ENCODE peak calls at places on chromosome 20, in six cellular contexts. Y is dorsolateral prefrontal cortex; C is fibroblast of lung; J is sigmoid colon; Q is GM20000; H is CD4-positive, alpha-beta T cell. O is an unnamed sample.
A peak's percentile ranks its signal among the peaks of the same experiment; 100 is the strongest.

GRCh38 chr20:23634044-23634801 is 3.5 kb downstream of the CST3 start:
- DNase-seq in H (no peak), C (no peak), J (no peak), Y (no peak), Q (no peak), O (no peak)

GRCh38 chr20:57267158-57267821 is 849 bp upstream of the BMP7 start:
- DNase-seq in H (no peak), Y (no peak), C (no peak), Q (peak; percentile 41), J (no peak), O (no peak)

GRCh38 chr20:63505723-63506122 is 6.8 kb upstream of the EEF1A2 start:
- DNase-seq in C (no peak), Y (no peak), H (no peak), J (no peak), Q (no peak), O (no peak)

GRCh38 chr20:14334306-14334930 is 3.0 kb downstream of the FLRT3 start:
- DNase-seq in H (no peak), Y (peak; percentile 62), J (peak; percentile 67), Q (no peak), C (peak; percentile 44), O (no peak)

GRCh38 chr20:46230811-46231282 is 77.5 kb downstream of the CDH22 start:
- DNase-seq in C (peak; percentile 40), H (no peak), Q (no peak), J (no peak), Y (no peak), O (no peak)

GRCh38 chr20:34065260-34065659 is 46.8 kb downstream of the EIF2S2 start:
- DNase-seq in Q (no peak), H (no peak), C (peak; percentile 87), J (no peak), Y (no peak), O (peak; percentile 83)

GRCh38 chr20:17431621-17432364 is 99.4 kb downstream of the BFSP1 start:
- DNase-seq in J (peak; percentile 72), H (no peak), C (peak; percentile 20), Q (peak; percentile 65), Y (peak; percentile 76), O (peak; percentile 22)

GRCh38 chr20:64131406-64131805 is 24.0 kb upstream of the NPBWR2 start:
- DNase-seq in Q (no peak), H (no peak), J (peak; percentile 39), C (no peak), Y (peak; percentile 63), O (peak; percentile 11)

GRCh38 chr20:49560646-49561045 is 7.3 kb downstream of the PTGIS start:
- DNase-seq in C (no peak), Y (no peak), Q (no peak), J (peak; percentile 68), H (no peak), O (no peak)

GRCh38 chr20:40435146-40435545 is 253.9 kb downstream of the MAFB start:
- DNase-seq in Q (no peak), H (no peak), C (no peak), Y (no peak), J (no peak), O (no peak)

GRCh38 chr20:64176548-64177419 is 12.5 kb downstream of the MYT1 start:
- DNase-seq in H (no peak), Y (peak; percentile 63), Q (no peak), J (no peak), C (no peak), O (no peak)

GRCh38 chr20:49340161-49340966 is 62.5 kb upstream of the ZNFX1 start:
- DNase-seq in C (peak; percentile 17), H (no peak), Y (peak; percentile 78), Q (no peak), J (peak; percentile 77), O (peak; percentile 30)

DNA sequence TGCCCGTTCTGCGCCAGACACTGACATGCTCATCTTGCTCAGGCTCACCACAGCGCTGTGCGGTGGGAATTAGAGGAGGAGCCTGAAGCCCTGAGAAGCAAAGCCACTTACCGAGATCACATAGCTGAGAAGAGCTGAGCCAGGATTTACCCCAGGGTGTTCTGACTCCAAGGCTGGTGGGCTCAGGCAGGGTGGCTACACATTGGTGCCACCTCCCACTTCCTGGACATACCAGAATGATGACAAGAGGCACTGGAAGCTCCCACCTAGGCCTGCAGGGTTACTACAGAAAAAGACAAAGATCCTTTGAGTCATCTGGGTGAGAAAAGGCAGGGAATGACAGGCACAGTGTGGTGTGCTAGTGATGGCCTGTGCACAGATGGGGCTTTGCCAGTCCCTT is 24.4 kb upstream of the FKBP1A start:
- DNase-seq in J (no peak), H (no peak), Q (no peak), C (peak; percentile 48), Y (no peak), O (peak; percentile 75)
- TF ChIP-seq CTCF in J (no peak), H (no peak), Q (no peak), C (no peak), Y (no peak), O (no peak)

DNA sequence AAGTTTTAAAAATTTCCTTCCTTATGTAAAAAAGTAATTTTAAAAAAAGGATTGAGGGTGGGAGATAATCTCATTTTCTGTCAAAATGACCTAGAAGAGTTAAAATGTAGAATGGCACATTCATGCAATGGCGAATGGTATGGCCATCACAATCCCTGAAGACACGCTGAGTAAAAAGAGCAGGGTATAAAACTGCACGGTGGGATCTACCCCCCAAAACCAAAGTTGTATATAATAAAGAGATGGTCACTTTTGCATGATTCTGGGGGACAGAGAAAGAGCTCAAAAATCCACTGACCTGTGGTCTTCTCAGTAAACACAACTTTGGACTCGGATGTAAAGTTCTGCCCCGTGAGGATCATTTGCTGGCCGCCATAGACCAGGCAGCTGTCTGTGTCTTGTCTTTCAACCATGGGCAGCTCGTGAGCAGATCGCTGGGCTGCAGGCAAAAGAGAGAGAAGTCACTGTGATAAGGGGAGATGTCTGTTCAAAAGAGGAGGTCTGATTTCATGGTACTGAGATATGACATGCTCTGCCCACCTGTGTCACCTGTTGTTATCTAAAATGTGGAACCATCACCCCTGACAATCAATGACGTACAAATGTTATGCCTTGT is 88.2 kb downstream of the NFATC2 start:
- DNase-seq in C (no peak), Y (no peak), Q (no peak), H (no peak), J (no peak), O (no peak)
- TF ChIP-seq CTCF in C (no peak), Y (no peak), Q (no peak), H (no peak), J (no peak), O (no peak)

GRCh38 chr20:59439243-59439642 is 138.8 kb downstream of the EDN3 start:
- DNase-seq in J (peak; percentile 37), Q (no peak), H (no peak), C (no peak), Y (no peak), O (no peak)
- TF ChIP-seq CTCF in J (no peak), Q (no peak), H (no peak), C (no peak), Y (no peak), O (no peak)

GRCh38 chr20:653110-653589 is at the start of gene SRXN1:
- DNase-seq in Q (peak; percentile 98), C (peak; percentile 95), H (peak; percentile 53), Y (peak; percentile 83), J (peak; percentile 94), O (peak; percentile 84)

GRCh38 chr20:651713-652610 is 1.0 kb downstream of the SRXN1 start:
- DNase-seq in J (no peak), Q (peak; percentile 48), C (no peak), Y (no peak), H (no peak), O (no peak)

GRCh38 chr20:652611-653109 is 340 bp downstream of the SRXN1 start:
- DNase-seq in J (peak; percentile 74), Y (peak; percentile 17), Q (no peak), H (no peak), C (peak; percentile 52), O (peak; percentile 23)

GRCh38 chr20:650281-650680 is 2.7 kb downstream of the SRXN1 start:
- DNase-seq in C (no peak), Y (no peak), H (no peak), J (no peak), Q (no peak), O (no peak)

DNA sequence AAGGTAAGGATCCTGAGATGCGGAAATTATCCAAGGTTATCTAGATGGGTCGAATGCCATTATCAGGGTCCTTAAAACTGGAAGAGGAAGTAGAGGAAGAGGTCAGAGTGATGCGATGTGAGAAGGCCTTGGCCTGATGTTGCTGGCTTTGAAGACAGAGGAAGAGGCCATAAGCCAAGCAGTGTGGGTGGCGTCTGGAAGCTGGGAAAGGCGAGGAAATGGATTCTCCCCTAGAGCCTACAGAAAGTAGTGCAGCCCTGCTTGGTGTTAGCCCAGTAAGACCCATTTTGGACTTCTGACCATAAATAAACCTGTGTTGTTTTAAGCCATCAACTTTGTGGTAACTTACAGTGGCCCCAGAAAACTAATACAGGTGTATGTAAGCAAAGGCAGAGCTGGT is 2.0 kb downstream of the SRXN1 start:
- DNase-seq in Q (no peak), H (no peak), C (no peak), Y (no peak), J (no peak), O (no peak)
- TF ChIP-seq CTCF in Q (no peak), H (no peak), C (no peak), Y (no peak), J (no peak), O (peak; percentile 45)

GRCh38 chr20:61742097-61742805 is 323.4 kb downstream of the TAF4 start:
- DNase-seq in Q (no peak), H (no peak), C (no peak), Y (no peak), J (no peak), O (no peak)
- TF ChIP-seq CTCF in Q (no peak), H (no peak), C (no peak), Y (no peak), J (no peak), O (no peak)

DNA sequence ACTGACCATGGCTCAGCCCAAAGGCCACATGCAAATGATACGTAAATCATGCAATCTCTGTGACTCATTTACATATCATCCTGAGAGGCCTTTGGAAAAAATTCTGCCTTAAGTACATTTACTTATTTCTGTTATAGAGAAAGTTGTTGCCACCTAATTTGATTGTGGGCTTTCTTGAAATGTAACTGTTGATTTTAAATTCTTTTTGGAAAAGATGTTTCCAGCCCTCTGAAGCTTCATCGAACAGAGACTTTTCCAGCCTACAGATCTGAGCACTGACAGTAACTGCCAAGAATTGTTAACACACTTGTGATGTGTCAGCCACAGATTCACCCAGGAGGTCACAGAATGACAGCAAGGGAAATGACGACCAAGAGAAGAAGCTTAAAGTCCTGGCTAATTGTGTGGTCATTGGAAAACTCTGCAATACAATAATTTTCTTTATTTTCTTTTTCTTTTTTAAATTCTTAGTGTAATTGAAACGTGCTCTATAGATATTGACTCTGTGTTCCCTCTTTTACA is 174.9 kb downstream of the DOK5 start:
- DNase-seq in H (no peak), J (no peak), Q (no peak), C (peak; percentile 42), Y (no peak), O (no peak)
- TF ChIP-seq CTCF in H (no peak), J (no peak), Q (no peak), C (no peak), Y (no peak), O (no peak)

GRCh38 chr20:3111507-3111906 is 27.0 kb upstream of the AVP start:
- DNase-seq in J (no peak), Q (no peak), C (no peak), H (no peak), Y (no peak), O (no peak)
- TF ChIP-seq CTCF in J (no peak), Q (no peak), C (no peak), H (no peak), Y (no peak), O (no peak)

GRCh38 chr20:37651932-37652331 is 41.9 kb upstream of the CTNNBL1 start:
- DNase-seq in H (no peak), Q (peak; percentile 26), C (peak; percentile 5), Y (no peak), J (no peak), O (peak; percentile 2)
- TF ChIP-seq CTCF in H (no peak), Q (no peak), C (peak; percentile 28), Y (no peak), J (no peak), O (peak; percentile 65)

O was measured in HFFc6.